ENCODE peak calls at places on chromosomes 12 and 14, in four cellular contexts. X, J, P and M are unnamed samples.

GRCh38 chr14:74510211-74510931 is 16.8 kb downstream of the ISCA2 start:
- DNase-seq in J (no peak), P (peak), X (no peak), M (no peak)

GRCh38 chr12:64395739-64396138 is 5.2 kb upstream of the C12orf56 start:
- DNase-seq in P (peak), X (no peak), J (no peak), M (no peak)

GRCh38 chr14:39592390-39592789 is 160.2 kb upstream of the FBXO33 start:
- DNase-seq in X (no peak), P (no peak), J (no peak), M (no peak)

GRCh38 chr12:1373887-1374286 is 220.5 kb downstream of the FBXL14 start:
- DNase-seq in J (no peak), P (peak), X (no peak), M (no peak)

GRCh38 chr12:32126720-32127119 is 20.1 kb downstream of the BICD1 start:
- DNase-seq in X (no peak), J (no peak), P (peak), M (no peak)

GRCh38 chr12:15962760-15963159 is 51.6 kb downstream of the DERA start:
- DNase-seq in X (no peak), P (peak), J (no peak), M (no peak)

GRCh38 chr14:77882098-77882497 is 82.2 kb downstream of the ADCK1 start:
- DNase-seq in J (peak), P (peak), X (no peak), M (peak)

GRCh38 chr12:3398196-3398789 is 92.7 kb upstream of the PRMT8 start:
- DNase-seq in J (no peak), X (no peak), P (no peak), M (peak)

GRCh38 chr12:98845957-98846356 is 200.9 kb downstream of the APAF1 start:
- DNase-seq in J (no peak), P (no peak), X (no peak), M (no peak)

GRCh38 chr14:22791302-22791701 is 23.9 kb downstream of the SLC7A7 start:
- DNase-seq in X (no peak), P (peak), J (no peak), M (no peak)

GRCh38 chr14:42047421-42048045 is 440.9 kb downstream of the LRFN5 start:
- DNase-seq in P (peak), J (no peak), X (no peak), M (no peak)

GRCh38 chr14:96089401-96089800 is 50.2 kb downstream of the C14orf132 start:
- DNase-seq in P (no peak), X (no peak), J (no peak), M (no peak)

GRCh38 chr12:126770188-126770587 is 1496.8 kb upstream of the TMEM132C start:
- DNase-seq in J (no peak), X (no peak), P (no peak), M (no peak)

GRCh38 chr12:120584343-120585149 is 3.3 kb upstream of the POP5 start:
- DNase-seq in P (peak), X (peak), J (no peak), M (peak)

GRCh38 chr12:43060738-43061137 is 471.2 kb upstream of the PRICKLE1 start:
- DNase-seq in X (no peak), P (no peak), J (no peak), M (no peak)

GRCh38 chr12:100963381-100963780 is 168.8 kb downstream of the ANO4 start:
- DNase-seq in J (no peak), X (no peak), P (no peak), M (no peak)

GRCh38 chr12:112924986-112925385 is 13.3 kb upstream of the OAS3 start:
- DNase-seq in X (no peak), J (no peak), P (no peak), M (no peak)

GRCh38 chr14:63212209-63212608 is 8.0 kb downstream of the RHOJ start:
- DNase-seq in J (no peak), P (no peak), X (no peak), M (no peak)

GRCh38 chr14:71665781-71666180 is 266.4 kb upstream of the RGS6 start:
- DNase-seq in X (no peak), P (no peak), J (no peak), M (no peak)

GRCh38 chr14:73744874-73745529 is 30.8 kb upstream of the PNMA1 start:
- DNase-seq in X (no peak), J (no peak), P (no peak), M (peak)

GRCh38 chr14:93729993-93730392 is 58.3 kb downstream of the PRIMA1 start:
- DNase-seq in X (no peak), P (no peak), J (no peak), M (no peak)

GRCh38 chr12:106919910-106920544 is 35.7 kb upstream of the TMEM263 start:
- DNase-seq in X (no peak), P (peak), J (peak), M (no peak)

GRCh38 chr14:67964391-67964812 is 144.8 kb downstream of the RAD51B start:
- DNase-seq in X (no peak), P (peak), J (no peak), M (no peak)

GRCh38 chr14:63493246-63493645 is 49.9 kb downstream of the PPP2R5E start:
- DNase-seq in J (peak), P (peak), X (no peak), M (peak)

GRCh38 chr14:80304125-80304766 is 92.9 kb upstream of the DIO2 start:
- DNase-seq in X (no peak), P (peak), J (no peak), M (no peak)

GRCh38 chr12:14960548-14961465 is 594 bp downstream of the ARHGDIB start:
- DNase-seq in X (peak), P (peak), J (no peak), M (peak)